ENCODE peak calls at places on chromosomes 4 and X, in nine cellular contexts. P, R, M, Z, T, O, C, Y and D are unnamed samples.

GRCh38 chrX:2710041-2710471 is 19.0 kb downstream of the CD99 start:
- DNase-seq in P (no peak), R (no peak), M (no peak), Z (no peak), T (no peak), O (peak), C (no peak), Y (no peak), D (no peak)

GRCh38 chrX:83759872-83760271 is 101.1 kb upstream of the CYLC1 start:
- DNase-seq in P (no peak), R (no peak), M (no peak), Z (no peak), T (peak), O (peak), C (no peak), Y (no peak), D (no peak)

GRCh38 chr4:108382751-108383150 is 214.0 kb upstream of the LEF1 start:
- DNase-seq in P (no peak), R (no peak), M (no peak), Z (no peak), T (no peak), O (no peak), C (no peak), Y (no peak), D (no peak)

GRCh38 chrX:130676861-130677260 is 226.1 kb downstream of the ENOX2 start:
- DNase-seq in P (no peak), R (no peak), M (no peak), Z (no peak), T (no peak), O (no peak), C (no peak), Y (no peak), D (no peak)

GRCh38 chr4:181822005-181822375 is 421.2 kb upstream of the TENM3 start:
- DNase-seq in P (no peak), R (no peak), M (no peak), Z (no peak), T (peak), O (no peak), C (peak), Y (no peak), D (no peak)

GRCh38 chr4:20761826-20762225 is 61.6 kb downstream of the PACRGL start:
- DNase-seq in P (no peak), R (no peak), M (no peak), Z (no peak), T (no peak), O (no peak), C (no peak), Y (no peak), D (no peak)

GRCh38 chrX:100512471-100512870 is 72.3 kb upstream of the TNMD start:
- DNase-seq in P (no peak), R (no peak), M (peak), Z (no peak), T (no peak), O (peak), C (no peak), Y (no peak), D (no peak)

GRCh38 chrX:110226931-110227330 is 91.0 kb downstream of the AMMECR1 start:
- DNase-seq in P (no peak), R (no peak), M (no peak), Z (no peak), T (no peak), O (no peak), C (no peak), Y (no peak), D (no peak)

GRCh38 chr4:118281611-118282442 is 71.0 kb downstream of the PRSS12 start:
- DNase-seq in P (no peak), R (no peak), M (no peak), Z (no peak), T (no peak), O (peak), C (no peak), Y (peak), D (no peak)

GRCh38 chrX:153029162-153029561 is 27.1 kb upstream of the PNMA3 start:
- DNase-seq in P (no peak), R (no peak), M (no peak), Z (no peak), T (no peak), O (no peak), C (no peak), Y (no peak), D (no peak)

GRCh38 chr4:13705521-13706035 is 78.1 kb upstream of the BOD1L1 start:
- DNase-seq in P (no peak), R (no peak), M (no peak), Z (no peak), T (no peak), O (no peak), C (no peak), Y (peak), D (peak)

GRCh38 chrX:1327651-1328304 is 8.8 kb upstream of the IL3RA start:
- DNase-seq in P (no peak), R (no peak), M (no peak), Z (no peak), T (no peak), O (no peak), C (no peak), Y (no peak), D (no peak)

GRCh38 chr4:87530868-87531267 is 1.7 kb upstream of the SPARCL1 start:
- DNase-seq in P (no peak), R (no peak), M (no peak), Z (no peak), T (no peak), O (no peak), C (no peak), Y (peak), D (peak)

GRCh38 chrX:642436-643210 is 12.0 kb downstream of the SHOX start:
- DNase-seq in P (no peak), R (no peak), M (no peak), Z (no peak), T (no peak), O (no peak), C (no peak), Y (no peak), D (no peak)

GRCh38 chrX:53445977-53446376 is 11.8 kb upstream of the HSD17B10 start:
- DNase-seq in P (no peak), R (no peak), M (no peak), Z (peak), T (peak), O (peak), C (no peak), Y (no peak), D (no peak)

GRCh38 chr4:182339246-182339645 is 96.0 kb downstream of the TENM3 start:
- DNase-seq in P (no peak), R (no peak), M (no peak), Z (no peak), T (no peak), O (no peak), C (no peak), Y (no peak), D (no peak)

GRCh38 chrX:154469114-154469513 is 10.0 kb downstream of the LAGE3 start:
- DNase-seq in P (no peak), R (no peak), M (no peak), Z (no peak), T (no peak), O (no peak), C (no peak), Y (no peak), D (no peak)

GRCh38 chrX:47690175-47690574 is 31.2 kb upstream of the UXT start:
- DNase-seq in P (no peak), R (no peak), M (no peak), Z (no peak), T (no peak), O (no peak), C (no peak), Y (no peak), D (no peak)

GRCh38 chr4:85955614-85956295 is 404.1 kb downstream of the MAPK10 start:
- DNase-seq in P (no peak), R (no peak), M (no peak), Z (no peak), T (no peak), O (no peak), C (no peak), Y (no peak), D (no peak)

GRCh38 chrX:139881130-139881529 is 51.7 kb downstream of the ATP11C start:
- DNase-seq in P (no peak), R (no peak), M (no peak), Z (no peak), T (no peak), O (no peak), C (no peak), Y (no peak), D (no peak)

GRCh38 chr4:88908003-88908402 is 149.0 kb downstream of the FAM13A start:
- DNase-seq in P (no peak), R (no peak), M (no peak), Z (no peak), T (no peak), O (no peak), C (no peak), Y (no peak), D (no peak)

GRCh38 chr4:142406051-142406549 is 440.0 kb downstream of the INPP4B start:
- DNase-seq in P (no peak), R (no peak), M (no peak), Z (no peak), T (no peak), O (no peak), C (no peak), Y (no peak), D (no peak)

GRCh38 chr4:169956441-169956840 is 69.8 kb downstream of the MFAP3L start:
- DNase-seq in P (no peak), R (no peak), M (no peak), Z (no peak), T (no peak), O (no peak), C (no peak), Y (no peak), D (no peak)

GRCh38 chr4:17336524-17336941 is 175.4 kb downstream of the QDPR start:
- DNase-seq in P (no peak), R (peak), M (no peak), Z (peak), T (no peak), O (no peak), C (no peak), Y (peak), D (peak)

GRCh38 chr4:11418610-11419009 is 10.1 kb downstream of the HS3ST1 start:
- DNase-seq in P (no peak), R (no peak), M (no peak), Z (no peak), T (no peak), O (no peak), C (no peak), Y (no peak), D (no peak)

GRCh38 chr4:140726776-140727500 is 29.2 kb downstream of the TBC1D9 start:
- DNase-seq in P (no peak), R (no peak), M (no peak), Z (no peak), T (no peak), O (no peak), C (no peak), Y (no peak), D (no peak)

GRCh38 chr4:154626793-154627484 is 14.5 kb upstream of the FGG start:
- DNase-seq in P (peak), R (peak), M (peak), Z (no peak), T (no peak), O (peak), C (no peak), Y (peak), D (peak)

GRCh38 chr4:5722328-5722727 is 11.3 kb downstream of the EVC start:
- DNase-seq in P (no peak), R (no peak), M (no peak), Z (no peak), T (no peak), O (no peak), C (no peak), Y (no peak), D (no peak)

GRCh38 chr4:3827616-3828492 is 61.7 kb downstream of the ADRA2C start:
- DNase-seq in P (peak), R (no peak), M (no peak), Z (no peak), T (no peak), O (peak), C (no peak), Y (peak), D (peak)

GRCh38 chr4:140076307-140076706 is 77.7 kb downstream of the MAML3 start:
- DNase-seq in P (no peak), R (no peak), M (no peak), Z (no peak), T (no peak), O (no peak), C (no peak), Y (no peak), D (no peak)

GRCh38 chr4:22339491-22339890 is 176.4 kb downstream of the ADGRA3 start:
- DNase-seq in P (no peak), R (no peak), M (no peak), Z (no peak), T (no peak), O (no peak), C (peak), Y (no peak), D (no peak)

GRCh38 chr4:38230121-38230728 is 270.0 kb downstream of the PTTG2 start:
- DNase-seq in P (no peak), R (no peak), M (no peak), Z (no peak), T (no peak), O (no peak), C (no peak), Y (no peak), D (no peak)

GRCh38 chr4:186074189-186074588 is 5.2 kb downstream of the TLR3 start:
- DNase-seq in P (no peak), R (no peak), M (no peak), Z (no peak), T (no peak), O (no peak), C (no peak), Y (no peak), D (no peak)

GRCh38 chr4:21697583-21697982 is 251.0 kb downstream of the KCNIP4 start:
- DNase-seq in P (no peak), R (no peak), M (no peak), Z (no peak), T (no peak), O (no peak), C (no peak), Y (no peak), D (no peak)